ENCODE peak calls at places on chromosomes 6 and 20, in seven cellular contexts. V is neural progenitor cell, K is PC-9, A is mammary epithelial cell, L is endothelial cell of umbilical vein, B is K562, D is HCT116. Q is an unnamed sample. For H3K36me3, the result is how much of the 10 kb centered on the place peaks cover.

GRCh38 chr6:13302751-13303667 is 25.3 kb downstream of the TBC1D7 start:
- DNase-seq in V (no peak), D (peak), K (peak), A (peak), L (peak), B (peak), Q (no peak)

GRCh38 chr6:70823651-70824050 is 133.2 kb downstream of the B3GAT2 start:
- DNase-seq in A (no peak), L (no peak), D (no peak), V (no peak), B (no peak), K (no peak), Q (no peak)

GRCh38 chr6:49543087-49543858 is 7.2 kb upstream of the C6orf141 start:
- DNase-seq in K (no peak), V (no peak), B (no peak), L (no peak), A (no peak), D (no peak), Q (no peak)

GRCh38 chr6:144519429-144519828 is 234.3 kb downstream of the UTRN start:
- DNase-seq in L (no peak), V (no peak), B (no peak), K (no peak), A (no peak), D (no peak), Q (no peak)

GRCh38 chr20:1083431-1084080 is 34.8 kb upstream of the PSMF1 start:
- DNase-seq in B (peak), V (no peak), K (no peak), A (no peak), L (no peak), D (no peak), Q (peak)

GRCh38 chr20:33865761-33866160 is 54.6 kb downstream of the CHMP4B start:
- DNase-seq in V (no peak), A (no peak), B (no peak), L (no peak), K (no peak), D (no peak), Q (no peak)

GRCh38 chr20:49888341-49889244 is 26.7 kb downstream of the SPATA2 start:
- DNase-seq in L (peak), D (peak), V (peak), B (peak), K (peak), A (peak), Q (peak)

GRCh38 chr6:126923807-126924206 is 194.7 kb upstream of the RSPO3 start:
- DNase-seq in K (no peak), B (no peak), A (no peak), L (no peak), D (no peak), V (no peak), Q (no peak)

GRCh38 chr6:158095031-158095430 is 73.0 kb downstream of the SERAC1 start:
- DNase-seq in L (no peak), V (no peak), B (no peak), K (no peak), D (no peak), A (peak), Q (no peak)

GRCh38 chr6:45054610-45055009 is 273.5 kb upstream of the RUNX2 start:
- DNase-seq in L (no peak), D (no peak), K (no peak), B (no peak), V (no peak), A (no peak), Q (no peak)

GRCh38 chr6:125846292-125847024 is 55.7 kb downstream of the NCOA7 start:
- DNase-seq in L (no peak), V (no peak), B (no peak), D (no peak), A (no peak), K (no peak), Q (no peak)

GRCh38 chr20:19936801-19937583 is 80.2 kb upstream of the NAA20 start:
- DNase-seq in A (peak), B (no peak), L (peak), V (no peak), D (no peak), K (no peak), Q (no peak)

GRCh38 chr20:5000263-5001173 is 792 bp downstream of the SLC23A2 start:
- DNase-seq in V (peak), A (no peak), L (no peak), K (no peak), D (no peak), B (peak), Q (no peak)

GRCh38 chr20:49989234-49990065 is 6.7 kb downstream of the SNAI1 start:
- DNase-seq in A (no peak), B (peak), D (no peak), L (peak), K (no peak), V (peak), Q (peak)

GRCh38 chr6:26103770-26104456 is 16.7 kb downstream of the HFE start:
- DNase-seq in A (peak), B (peak), L (peak), D (peak), K (peak), V (peak), Q (peak)

GRCh38 chr20:9051508-9051907 is 17.4 kb upstream of the PLCB4 start:
- DNase-seq in L (peak), D (peak), A (peak), V (no peak), K (peak), B (peak), Q (no peak)

GRCh38 chr6:35086636-35087360 is 54.3 kb downstream of the TCP11 start:
- DNase-seq in A (no peak), B (no peak), K (no peak), D (no peak), L (no peak), V (no peak), Q (no peak)

GRCh38 chr6:75757295-75757694 is 8.3 kb downstream of the MYO6 start:
- DNase-seq in L (no peak), K (no peak), D (no peak), B (no peak), V (no peak), A (no peak), Q (no peak)

GRCh38 chr6:32845381-32845884 is 1.6 kb upstream of the PSMB8 start:
- DNase-seq in A (no peak), D (no peak), B (no peak), K (no peak), V (no peak), L (no peak), Q (peak)

GRCh38 chr20:47113362-47114118 is 218.9 kb downstream of the EYA2 start:
- DNase-seq in V (no peak), K (no peak), A (peak), L (no peak), B (no peak), D (no peak), Q (peak)

GRCh38 chr6:84685983-84686584 is 78.3 kb downstream of the TBX18 start:
- DNase-seq in K (no peak), A (peak), D (peak), L (no peak), B (peak), V (peak), Q (peak)

GRCh38 chr6:142913036-142913510 is 31.9 kb downstream of the HIVEP2 start:
- DNase-seq in V (no peak), D (no peak), L (no peak), K (no peak), A (no peak), B (no peak), Q (no peak)

GRCh38 chr6:7426447-7427169 is 37.0 kb downstream of the RIOK1 start:
- DNase-seq in L (peak), K (no peak), D (no peak), V (no peak), B (no peak), A (no peak), Q (no peak)

GRCh38 chr20:51796332-51796731 is 6.0 kb downstream of the SALL4 start:
- DNase-seq in D (no peak), B (no peak), K (no peak), A (no peak), V (no peak), L (no peak), Q (no peak)
- H3K36me3 ChIP-seq in D (under half), B (under half), K (under half), A (under half), V (under half), L (under half), Q (under half)

GRCh38 chr6:170307080-170307545 is 555 bp downstream of the FAM120B start:
- DNase-seq in A (no peak), B (no peak), K (no peak), D (no peak), V (no peak), L (peak), Q (no peak)

GRCh38 chr6:170308761-170309160 is 2.2 kb downstream of the FAM120B start:
- DNase-seq in A (no peak), L (no peak), D (no peak), V (peak), K (no peak), B (no peak), Q (no peak)

GRCh38 chr6:170305772-170306323 is 710 bp upstream of the FAM120B start:
- DNase-seq in V (no peak), K (no peak), A (no peak), L (no peak), D (no peak), B (no peak), Q (no peak)

GRCh38 chr6:170311696-170312095 is 5.1 kb downstream of the FAM120B start:
- DNase-seq in V (no peak), K (no peak), A (no peak), B (no peak), D (no peak), L (no peak), Q (no peak)

DNA sequence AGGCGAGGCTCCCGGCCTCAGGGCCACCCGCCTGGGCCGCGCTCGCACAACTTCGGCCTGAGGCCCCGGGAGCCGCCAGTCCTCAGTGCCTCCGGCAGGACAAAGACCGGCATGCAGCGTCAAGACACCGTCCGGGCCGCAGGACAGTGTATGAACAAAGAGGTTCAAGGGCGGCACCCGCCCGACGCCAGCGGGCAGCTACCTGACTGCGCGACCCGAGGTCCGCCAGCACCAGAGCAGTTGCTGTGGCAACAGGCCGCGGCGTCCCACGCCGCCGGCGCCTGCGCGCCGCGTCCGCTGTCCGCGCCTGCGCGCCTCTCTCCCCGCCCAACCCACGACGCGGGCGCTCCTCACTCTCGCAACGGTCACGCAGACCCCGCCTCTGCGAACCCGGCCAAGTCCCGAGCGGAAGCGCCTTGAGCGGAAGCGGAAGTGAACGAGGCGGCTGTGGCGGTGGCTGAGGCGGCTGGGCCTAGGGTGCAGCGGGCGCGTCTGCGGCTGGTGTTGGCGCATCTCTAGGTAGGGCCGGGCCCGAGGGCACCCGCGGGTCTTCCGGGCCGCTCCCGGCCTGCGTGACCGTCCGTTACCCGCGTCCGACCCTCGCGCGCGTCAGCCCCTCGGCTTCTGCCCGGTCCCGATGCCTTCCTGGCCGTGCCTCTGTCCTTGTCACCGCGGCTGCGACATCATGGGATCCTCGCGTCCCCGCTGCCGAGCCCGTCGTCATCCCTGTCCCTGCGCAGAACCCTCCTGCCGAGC is at the start of gene FAM120B:
- DNase-seq in B (peak), L (peak), A (peak), K (peak), V (peak), D (peak), Q (peak)
- H3K27ac ChIP-seq in B (peak), L (peak), A (peak), K (peak), V (no peak), D (peak), Q (peak)

DNA sequence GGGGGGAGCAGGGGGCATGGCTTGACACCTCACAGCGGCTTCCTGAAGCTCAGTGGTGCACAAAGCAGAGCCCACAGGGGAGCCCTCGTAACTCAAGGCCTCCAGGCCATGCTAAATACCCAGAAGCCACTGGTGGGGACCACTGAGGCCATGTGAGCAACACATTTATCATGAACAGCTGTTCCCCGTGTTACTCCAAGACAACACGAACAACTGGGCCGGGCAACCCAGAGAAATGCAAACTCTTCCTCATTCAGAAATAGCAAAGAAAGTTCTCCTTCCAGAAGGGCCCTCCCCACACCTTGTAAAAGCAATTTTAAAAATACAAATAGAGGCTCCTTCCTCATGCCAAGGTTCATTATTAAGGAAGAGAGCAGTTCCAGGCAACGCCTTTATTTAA is 36.3 kb upstream of the SLCO4A1 start:
- DNase-seq in A (no peak), B (no peak), V (no peak), L (no peak), D (no peak), K (no peak), Q (no peak)
- H3K4me2 ChIP-seq in A (no peak), B (no peak), V (no peak), L (no peak), D (no peak), K (peak), Q (peak)

GRCh38 chr6:20447581-20448132 is 46.0 kb downstream of the E2F3 start:
- DNase-seq in K (no peak), B (no peak), V (no peak), A (no peak), D (no peak), L (no peak), Q (no peak)
- H3K36me3 ChIP-seq in K (under half), B (under half), V (under half), A (under half), D (under half), L (under half), Q (under half)

GRCh38 chr6:152642578-152643375 is 5.6 kb upstream of the SYNE1 start:
- DNase-seq in A (peak), K (peak), L (peak), D (peak), V (peak), B (no peak), Q (peak)
- H3K27ac ChIP-seq in A (no peak), K (no peak), L (no peak), D (no peak), V (no peak), B (no peak), Q (no peak)

DNA sequence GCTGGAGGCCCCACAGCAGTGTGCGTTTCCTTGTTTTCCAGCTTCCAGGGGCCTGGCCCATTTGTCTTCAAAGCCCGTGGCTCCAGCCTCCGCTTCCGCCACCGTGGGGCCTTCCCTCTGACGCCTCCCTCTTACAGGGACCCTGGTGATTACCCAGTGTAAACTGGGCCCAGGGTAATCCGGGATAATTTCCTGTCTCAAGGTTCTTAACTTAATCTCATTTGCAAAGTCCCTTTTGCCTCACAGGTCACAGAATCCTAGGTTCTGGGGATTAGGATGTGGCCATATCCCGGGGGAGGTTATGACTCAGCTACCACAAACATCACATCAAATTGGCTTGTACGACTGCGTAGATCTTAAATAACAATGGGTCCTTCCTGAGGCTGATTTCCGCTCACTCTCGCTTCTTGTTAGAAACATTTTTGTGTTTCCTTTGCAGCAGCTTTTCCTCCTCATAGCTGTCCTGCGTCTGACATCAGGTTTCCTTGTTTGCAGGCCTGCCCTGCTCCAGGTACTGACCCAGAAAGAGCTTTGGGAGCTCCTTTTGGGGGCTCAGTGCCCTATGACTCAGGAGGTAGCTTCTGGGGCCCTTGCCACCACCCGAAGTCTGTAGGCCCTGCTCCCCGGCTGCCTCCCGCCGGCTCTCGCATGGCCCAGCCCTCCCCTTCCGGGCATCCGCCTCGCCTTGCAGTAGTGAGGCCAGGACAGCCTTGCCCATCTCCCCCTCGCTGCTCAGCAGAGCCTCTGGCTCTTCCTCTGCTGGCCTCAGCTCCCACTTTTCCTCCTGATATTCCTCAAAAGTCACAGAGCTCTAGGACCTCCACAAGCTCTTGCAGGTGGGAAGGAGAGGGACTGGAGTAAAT is 100.5 kb downstream of the ERMARD start:
- DNase-seq in D (no peak), V (peak), B (no peak), L (peak), A (peak), K (no peak), Q (no peak)
- H3K4me2 ChIP-seq in D (no peak), V (no peak), B (no peak), L (peak), A (peak), K (no peak), Q (no peak)

GRCh38 chr20:62560162-62560561 is 82.1 kb upstream of the SLCO4A1 start:
- DNase-seq in V (no peak), D (no peak), A (no peak), L (no peak), K (no peak), B (no peak), Q (no peak)
- H3K36me3 ChIP-seq in V (under half), D (under half), A (under half), L (under half), K (under half), B (under half), Q (under half)

GRCh38 chr6:69791065-69791471 is 5.7 kb downstream of the LMBRD1 start:
- DNase-seq in A (peak), B (no peak), K (no peak), D (no peak), L (no peak), V (no peak), Q (peak)
- H3K27ac ChIP-seq in A (peak), B (no peak), K (no peak), D (no peak), L (no peak), V (no peak), Q (peak)

Q was measured in Karpas-422.